ENCODE peak calls at places on chromosomes 13 and 19, in nine cellular contexts. One of them, this sample, is unnamed.

GRCh38 chr13:59398127-59398526 is 765.6 kb downstream of the DIAPH3 start:
- DNase-seq in cardiac fibroblast: peak; percentile 38
- DNase-seq in AG04450: no peak
- DNase-seq in pancreas: no peak
- DNase-seq in glutamatergic neuron: no peak
- DNase-seq in AG09319: no peak
- DNase-seq in SK-N-SH: peak; percentile 7
- DNase-seq in neural progenitor cell: no peak
- DNase-seq in stomach: no peak
- DNase-seq in this sample: no peak

GRCh38 chr19:51501594-51502263 is at the start of gene SIGLEC12:
- DNase-seq in neural progenitor cell: no peak
- DNase-seq in SK-N-SH: no peak
- DNase-seq in pancreas: no peak
- DNase-seq in glutamatergic neuron: no peak
- DNase-seq in stomach: no peak
- DNase-seq in AG04450: no peak
- DNase-seq in AG09319: no peak
- DNase-seq in cardiac fibroblast: no peak
- DNase-seq in this sample: no peak

GRCh38 chr13:51726446-51727185 is 77.3 kb downstream of the DHRS12 start:
- DNase-seq in AG09319: no peak
- DNase-seq in stomach: no peak
- DNase-seq in cardiac fibroblast: peak; percentile 92
- DNase-seq in pancreas: no peak
- DNase-seq in AG04450: peak; percentile 29
- DNase-seq in SK-N-SH: no peak
- DNase-seq in glutamatergic neuron: no peak
- DNase-seq in neural progenitor cell: no peak
- DNase-seq in this sample: no peak

GRCh38 chr19:38634757-38635482 is 12.5 kb upstream of the ACTN4 start:
- DNase-seq in pancreas: peak; percentile 79
- DNase-seq in cardiac fibroblast: peak; percentile 71
- DNase-seq in glutamatergic neuron: peak; percentile 88
- DNase-seq in stomach: peak; percentile 83
- DNase-seq in neural progenitor cell: peak; percentile 67
- DNase-seq in SK-N-SH: peak; percentile 87
- DNase-seq in AG04450: peak; percentile 38
- DNase-seq in AG09319: no peak
- DNase-seq in this sample: peak; percentile 86

GRCh38 chr13:20923272-20923671 is 20.7 kb upstream of the XPO4 start:
- DNase-seq in AG09319: no peak
- DNase-seq in stomach: no peak
- DNase-seq in pancreas: no peak
- DNase-seq in AG04450: no peak
- DNase-seq in cardiac fibroblast: no peak
- DNase-seq in SK-N-SH: no peak
- DNase-seq in glutamatergic neuron: no peak
- DNase-seq in neural progenitor cell: no peak
- DNase-seq in this sample: no peak

GRCh38 chr19:35247526-35248309 is 1.1 kb upstream of the LSR start:
- DNase-seq in SK-N-SH: no peak
- DNase-seq in pancreas: peak; percentile 94
- DNase-seq in glutamatergic neuron: peak; percentile 45
- DNase-seq in stomach: peak; percentile 93
- DNase-seq in neural progenitor cell: peak; percentile 98
- DNase-seq in AG04450: no peak
- DNase-seq in cardiac fibroblast: no peak
- DNase-seq in AG09319: no peak
- DNase-seq in this sample: peak; percentile 85

GRCh38 chr13:68715651-68716050 is 1392.0 kb upstream of the ATXN8OS start:
- DNase-seq in cardiac fibroblast: no peak
- DNase-seq in AG04450: no peak
- DNase-seq in glutamatergic neuron: no peak
- DNase-seq in SK-N-SH: peak; percentile 2
- DNase-seq in AG09319: no peak
- DNase-seq in pancreas: no peak
- DNase-seq in neural progenitor cell: no peak
- DNase-seq in stomach: no peak
- DNase-seq in this sample: no peak

GRCh38 chr19:40229484-40229883 is 3.0 kb upstream of the CCNP start:
- DNase-seq in glutamatergic neuron: no peak
- DNase-seq in SK-N-SH: no peak
- DNase-seq in stomach: no peak
- DNase-seq in pancreas: no peak
- DNase-seq in cardiac fibroblast: no peak
- DNase-seq in neural progenitor cell: no peak
- DNase-seq in AG04450: no peak
- DNase-seq in AG09319: no peak
- DNase-seq in this sample: no peak

GRCh38 chr13:104017317-104017716 is 951.1 kb upstream of the SLC10A2 start:
- DNase-seq in AG04450: no peak
- DNase-seq in glutamatergic neuron: no peak
- DNase-seq in SK-N-SH: no peak
- DNase-seq in neural progenitor cell: no peak
- DNase-seq in pancreas: no peak
- DNase-seq in AG09319: no peak
- DNase-seq in stomach: no peak
- DNase-seq in cardiac fibroblast: no peak
- DNase-seq in this sample: no peak

GRCh38 chr13:114063545-114064515 is 68.6 kb downstream of the RASA3 start:
- DNase-seq in SK-N-SH: peak; percentile 75
- DNase-seq in cardiac fibroblast: peak; percentile 65
- DNase-seq in AG04450: no peak
- DNase-seq in pancreas: no peak
- DNase-seq in stomach: peak; percentile 68
- DNase-seq in glutamatergic neuron: no peak
- DNase-seq in AG09319: peak; percentile 51
- DNase-seq in neural progenitor cell: peak; percentile 38
- DNase-seq in this sample: no peak

GRCh38 chr19:42297034-42297433 is 4.9 kb upstream of the PRR19 start:
- DNase-seq in cardiac fibroblast: no peak
- DNase-seq in neural progenitor cell: no peak
- DNase-seq in SK-N-SH: no peak
- DNase-seq in AG09319: no peak
- DNase-seq in AG04450: no peak
- DNase-seq in stomach: no peak
- DNase-seq in glutamatergic neuron: no peak
- DNase-seq in pancreas: no peak
- DNase-seq in this sample: no peak

GRCh38 chr13:33181264-33181663 is 104.3 kb downstream of the STARD13 start:
- DNase-seq in pancreas: no peak
- DNase-seq in AG04450: no peak
- DNase-seq in SK-N-SH: no peak
- DNase-seq in cardiac fibroblast: no peak
- DNase-seq in neural progenitor cell: no peak
- DNase-seq in AG09319: no peak
- DNase-seq in stomach: no peak
- DNase-seq in glutamatergic neuron: no peak
- DNase-seq in this sample: no peak

DNA sequence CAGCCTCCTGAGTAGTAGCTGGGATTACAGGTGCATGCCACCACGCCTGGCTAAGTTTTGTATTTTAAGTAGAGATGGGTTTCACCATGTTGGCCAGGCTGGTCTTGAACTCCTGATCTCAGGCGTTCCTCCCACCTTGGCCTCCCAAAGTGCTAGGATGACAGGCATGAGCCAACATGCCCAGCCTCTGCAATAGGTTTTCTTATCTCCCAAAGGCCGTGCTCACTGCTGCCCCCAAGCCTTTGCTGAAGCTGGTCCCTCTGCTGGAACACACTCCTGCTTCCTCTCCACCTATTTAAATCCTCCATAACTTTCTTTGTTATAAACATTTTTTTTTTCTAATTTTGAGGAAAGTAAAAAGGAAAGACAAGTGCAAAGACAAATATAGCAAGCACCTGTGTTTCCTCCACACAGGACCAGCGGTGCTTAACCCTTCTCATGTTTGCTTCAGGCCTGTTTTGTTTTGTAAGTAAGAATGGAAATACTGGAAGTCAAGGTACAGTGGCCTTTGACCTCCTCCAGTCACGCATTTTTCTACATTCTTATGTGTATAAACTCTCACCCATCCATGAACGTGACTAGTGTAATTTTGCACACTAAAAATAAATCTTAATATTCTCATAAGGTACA is 14.5 kb upstream of the TNFAIP8L1 start:
- DNase-seq in stomach: no peak
- DNase-seq in glutamatergic neuron: no peak
- DNase-seq in AG04450: no peak
- DNase-seq in pancreas: no peak
- DNase-seq in AG09319: no peak
- DNase-seq in SK-N-SH: no peak
- DNase-seq in neural progenitor cell: peak; percentile 61
- DNase-seq in cardiac fibroblast: peak; percentile 40
- DNase-seq in this sample: peak; percentile 30
- TF ChIP-seq CTCF in stomach: no peak
- TF ChIP-seq CTCF in glutamatergic neuron: no peak
- TF ChIP-seq CTCF in AG04450: peak; percentile 49
- TF ChIP-seq CTCF in pancreas: no peak
- TF ChIP-seq CTCF in AG09319: peak; percentile 23
- TF ChIP-seq CTCF in SK-N-SH: peak; percentile 45
- TF ChIP-seq CTCF in neural progenitor cell: peak; percentile 49
- TF ChIP-seq CTCF in cardiac fibroblast: peak; percentile 40
- TF ChIP-seq CTCF in this sample: no peak

GRCh38 chr13:109287553-109287952 is 498.8 kb downstream of the IRS2 start:
- DNase-seq in AG09319: no peak
- DNase-seq in SK-N-SH: no peak
- DNase-seq in neural progenitor cell: no peak
- DNase-seq in glutamatergic neuron: no peak
- DNase-seq in AG04450: no peak
- DNase-seq in cardiac fibroblast: no peak
- DNase-seq in pancreas: no peak
- DNase-seq in stomach: no peak
- DNase-seq in this sample: no peak
- TF ChIP-seq CTCF in AG09319: no peak
- TF ChIP-seq CTCF in SK-N-SH: no peak
- TF ChIP-seq CTCF in neural progenitor cell: no peak
- TF ChIP-seq CTCF in glutamatergic neuron: no peak
- TF ChIP-seq CTCF in AG04450: no peak
- TF ChIP-seq CTCF in cardiac fibroblast: no peak
- TF ChIP-seq CTCF in pancreas: no peak
- TF ChIP-seq CTCF in stomach: no peak
- TF ChIP-seq CTCF in this sample: no peak

GRCh38 chr19:48899781-48900476 is at the start of gene NUCB1:
- DNase-seq in AG04450: peak; percentile 96
- DNase-seq in AG09319: peak; percentile 96
- DNase-seq in pancreas: peak; percentile 99
- DNase-seq in stomach: peak; percentile 99
- DNase-seq in cardiac fibroblast: peak; percentile 99
- DNase-seq in SK-N-SH: peak; percentile 98
- DNase-seq in glutamatergic neuron: peak; percentile 100
- DNase-seq in neural progenitor cell: peak; percentile 99
- DNase-seq in this sample: peak; percentile 100
- TF ChIP-seq CTCF in AG04450: peak; percentile 45
- TF ChIP-seq CTCF in AG09319: peak; percentile 29
- TF ChIP-seq CTCF in pancreas: no peak
- TF ChIP-seq CTCF in stomach: peak; percentile 38
- TF ChIP-seq CTCF in cardiac fibroblast: peak; percentile 28
- TF ChIP-seq CTCF in SK-N-SH: peak; percentile 32
- TF ChIP-seq CTCF in glutamatergic neuron: no peak
- TF ChIP-seq CTCF in neural progenitor cell: peak; percentile 18
- TF ChIP-seq CTCF in this sample: no peak

DNA sequence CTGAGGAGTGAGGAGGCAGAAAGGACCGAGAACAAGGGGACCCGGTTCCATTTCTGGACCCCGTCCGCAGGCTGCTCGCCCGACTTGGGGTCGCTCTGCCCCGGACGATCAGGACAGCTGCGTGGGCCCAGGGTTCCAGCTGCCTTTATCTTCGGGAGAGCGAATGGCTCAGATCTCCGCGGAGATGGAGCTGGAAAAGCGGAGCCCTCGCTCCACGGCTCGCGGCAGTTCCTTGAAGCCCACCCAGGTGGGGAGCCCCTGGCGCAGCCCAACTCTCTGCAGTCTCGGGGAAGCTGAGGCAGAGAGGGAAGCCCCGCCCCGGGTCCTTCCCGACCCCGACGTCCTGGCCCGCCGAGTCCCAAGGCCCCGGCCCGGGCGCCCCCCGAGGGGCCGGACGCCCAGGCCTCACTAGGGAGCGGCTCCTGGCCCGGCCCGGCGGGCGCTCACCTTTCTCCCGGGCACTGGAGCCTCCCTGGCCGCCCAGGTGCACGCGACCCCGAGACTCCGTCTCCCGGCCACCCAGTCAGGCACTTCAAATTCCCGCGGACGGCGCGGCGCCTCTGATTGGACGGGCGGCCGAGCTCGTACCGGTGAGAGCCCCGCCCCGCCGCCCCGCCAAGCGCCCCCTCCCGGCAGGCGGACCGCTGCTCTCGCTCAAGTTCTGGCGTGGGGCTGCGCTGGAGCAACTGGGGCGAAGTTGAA is 485.7 kb downstream of the UQCRFS1 start:
- DNase-seq in pancreas: peak; percentile 48
- DNase-seq in AG04450: no peak
- DNase-seq in glutamatergic neuron: peak; percentile 78
- DNase-seq in stomach: no peak
- DNase-seq in cardiac fibroblast: peak; percentile 27
- DNase-seq in AG09319: no peak
- DNase-seq in neural progenitor cell: peak; percentile 43
- DNase-seq in SK-N-SH: peak; percentile 65
- DNase-seq in this sample: no peak
- TF ChIP-seq CTCF in pancreas: peak; percentile 39
- TF ChIP-seq CTCF in AG04450: peak; percentile 45
- TF ChIP-seq CTCF in glutamatergic neuron: peak; percentile 67
- TF ChIP-seq CTCF in stomach: no peak
- TF ChIP-seq CTCF in cardiac fibroblast: peak; percentile 21
- TF ChIP-seq CTCF in AG09319: peak; percentile 30
- TF ChIP-seq CTCF in neural progenitor cell: peak; percentile 41
- TF ChIP-seq CTCF in SK-N-SH: peak; percentile 60
- TF ChIP-seq CTCF in this sample: no peak